ENCODE peak calls at places on chromosomes 5 and 9, in four cellular contexts. K is adipocyte; B is CD4-positive, alpha-beta memory T cell; N is aorta. H is an unnamed sample. For H3K4me1, the result is how much of the 10 kb centered on the place peaks cover.

GRCh38 chr5:140690941-140691924 is at the start of the genes HARS1 and HARS2:
- DNase-seq in K (peak), B (peak), N (peak), H (peak)

GRCh38 chr9:90307177-90307833 is 335.3 kb downstream of the DIRAS2 start:
- DNase-seq in K (no peak), B (no peak), N (no peak), H (peak)

GRCh38 chr5:177994063-177994462 is 2.0 kb downstream of the PROP1 start:
- DNase-seq in K (no peak), B (no peak), N (no peak), H (no peak)

GRCh38 chr9:107557236-107557990 is 67.8 kb upstream of the KLF4 start:
- DNase-seq in K (no peak), B (no peak), N (no peak), H (peak)

GRCh38 chr5:118984602-118985001 is 3.7 kb downstream of the DTWD2 start:
- DNase-seq in K (peak), B (no peak), N (no peak), H (peak)

GRCh38 chr5:60789541-60789940 is 54.5 kb downstream of the ELOVL7 start:
- DNase-seq in K (no peak), B (no peak), N (no peak), H (no peak)

GRCh38 chr9:31574006-31574750 is 810.3 kb upstream of the ACO1 start:
- DNase-seq in K (peak), B (no peak), N (no peak), H (peak)

GRCh38 chr9:81591791-81592190 is 97.6 kb downstream of the TLE1 start:
- DNase-seq in K (no peak), B (no peak), N (no peak), H (no peak)

GRCh38 chr5:138504799-138505198 is 38.2 kb downstream of the ETF1 start:
- DNase-seq in K (peak), B (no peak), N (peak), H (no peak)

GRCh38 chr5:5165541-5166002 is 25.4 kb downstream of the ADAMTS16 start:
- DNase-seq in K (no peak), B (no peak), N (no peak), H (peak)

GRCh38 chr5:20949636-20950035 is 961.6 kb upstream of the CDH18 start:
- DNase-seq in K (peak), B (no peak), N (no peak), H (no peak)

GRCh38 chr9:26058111-26058895 is 380.1 kb upstream of the TUSC1 start:
- DNase-seq in K (peak), B (no peak), N (no peak), H (peak)

GRCh38 chr5:172868436-172868923 is 34.4 kb downstream of the ERGIC1 start:
- DNase-seq in K (peak), B (no peak), N (no peak), H (peak)

GRCh38 chr5:72601861-72602260 is 94.7 kb upstream of the ZNF366 start:
- DNase-seq in K (no peak), B (no peak), N (no peak), H (no peak)
- H3K4me1 ChIP-seq in K (half or more), B (under half), N (under half), H (under half)

DNA sequence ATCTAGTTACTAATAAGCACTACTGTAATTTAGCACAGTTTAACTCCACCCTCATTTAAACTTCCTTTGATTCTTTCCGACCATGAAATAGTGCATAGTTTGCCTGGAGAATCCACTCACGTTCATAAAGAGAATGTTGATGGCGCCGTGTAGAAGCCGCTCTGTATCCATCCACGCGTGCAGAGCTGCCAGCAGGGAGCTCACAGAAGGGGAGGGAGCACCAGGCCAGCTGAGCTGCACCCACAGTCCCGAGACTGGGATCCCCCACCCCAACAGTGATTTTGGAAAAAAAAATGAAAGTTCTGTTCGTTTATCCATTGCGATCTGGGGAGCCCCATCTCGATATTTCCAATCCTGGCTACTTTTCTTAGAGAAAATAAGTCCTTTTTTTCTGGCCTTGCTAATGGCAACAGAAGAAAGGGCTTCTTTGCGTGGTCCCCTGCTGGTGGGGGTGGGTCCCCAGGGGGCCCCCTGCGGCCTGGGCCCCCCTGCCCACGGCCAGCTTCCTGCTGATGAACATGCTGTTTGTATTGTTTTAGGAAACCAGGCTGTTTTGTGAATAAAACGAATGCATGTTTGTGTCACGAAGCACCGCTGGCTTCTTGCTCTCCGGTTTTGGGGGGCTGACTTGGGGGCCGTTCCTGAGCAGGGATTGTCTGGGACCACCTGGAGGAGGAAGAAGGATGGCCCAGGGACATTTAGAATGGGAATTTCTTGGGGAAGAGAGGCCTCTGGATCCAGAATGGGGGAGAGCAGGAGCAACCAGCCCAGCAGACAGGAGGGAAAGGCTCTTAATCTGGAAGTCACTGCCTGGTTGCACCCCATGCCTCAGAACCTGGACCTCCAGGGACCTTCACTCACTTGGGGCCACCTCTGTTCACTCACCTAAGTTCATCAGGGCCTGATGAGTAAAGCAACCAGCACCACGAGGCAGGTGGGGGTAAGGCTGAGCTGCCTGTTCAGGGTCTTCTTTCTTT is 35.4 kb downstream of the CXXC5 start:
- DNase-seq in K (no peak), B (no peak), N (no peak), H (no peak)
- H3K4me1 ChIP-seq in K (under half), B (under half), N (under half), H (under half)

DNA sequence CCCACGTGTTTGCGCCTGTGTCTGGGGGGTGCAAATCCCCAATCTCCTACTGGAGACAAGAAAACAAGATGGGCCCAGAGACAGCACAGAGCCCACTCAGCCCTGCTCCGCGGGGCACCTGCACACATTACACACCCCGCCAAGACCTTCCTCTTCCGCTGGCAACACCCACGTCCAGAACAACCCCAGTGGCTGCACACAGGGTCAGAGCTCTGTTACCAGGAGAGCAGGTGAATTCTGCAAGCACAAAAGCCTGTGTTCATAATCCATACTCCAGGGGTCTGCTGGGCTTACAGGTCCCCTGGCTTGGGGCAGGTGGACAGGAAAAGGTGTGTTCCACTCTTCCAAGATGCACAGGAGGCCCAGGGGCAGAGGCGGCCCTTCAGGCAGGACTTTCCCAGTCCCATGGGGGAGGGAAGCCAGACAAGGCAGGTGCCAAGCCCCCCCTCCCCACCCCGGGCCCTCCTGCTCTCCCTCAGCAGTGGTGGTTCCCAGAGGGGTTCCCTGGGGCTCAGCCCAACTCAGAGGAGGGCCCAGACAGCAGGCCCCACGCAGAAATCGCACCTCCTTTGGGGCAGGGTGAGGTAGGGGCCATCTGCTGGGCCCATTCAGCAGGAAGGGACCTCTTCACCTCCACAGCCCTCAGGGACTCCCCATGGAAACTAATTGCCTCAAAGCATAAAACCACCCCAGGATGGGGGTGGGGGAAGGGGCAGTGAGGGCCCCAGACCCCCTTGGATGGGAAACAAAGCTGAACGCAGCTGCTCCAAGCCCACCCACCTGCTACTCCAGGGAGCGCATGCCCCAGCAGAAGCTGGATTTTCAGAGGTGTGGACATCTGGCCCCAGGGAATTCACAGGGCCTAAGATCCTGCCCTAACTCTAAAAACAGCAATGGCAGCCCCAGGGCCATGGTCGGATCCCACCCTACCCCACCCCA is 105.3 kb downstream of the VAV2 start:
- DNase-seq in K (no peak), B (no peak), N (no peak), H (no peak)
- H3K4me1 ChIP-seq in K (under half), B (under half), N (under half), H (under half)

GRCh38 chr9:136095028-136095494 is at the start of gene NACC2:
- DNase-seq in K (peak), B (no peak), N (peak), H (peak)
- H3K4me1 ChIP-seq in K (under half), B (under half), N (under half), H (under half)

H was measured in astrocyte.